ENCODE peak calls at places on chromosomes 1 and 21, in seven cellular contexts. T is lower lobe of right lung, S is fibroblast of mammary gland, R is mesendoderm, D is HFF-Myc, V is prostate gland, W is ovary. K is an unnamed sample.

GRCh38 chr1:181010789-181011188 is 11.9 kb downstream of the STX6 start:
- DNase-seq in T (no peak), S (no peak), R (peak; percentile 68), D (no peak), V (no peak), W (no peak), K (no peak)

GRCh38 chr1:13759072-13759471 is 59.1 kb downstream of the PRDM2 start:
- DNase-seq in T (no peak), S (no peak), R (peak; percentile 53), D (no peak), V (peak; percentile 80), W (no peak), K (no peak)

GRCh38 chr1:108117908-108118902 is 81.9 kb downstream of the SLC25A24 start:
- DNase-seq in T (no peak), S (no peak), R (no peak), D (peak; percentile 38), V (no peak), W (no peak), K (no peak)

GRCh38 chr1:46444466-46444865 is 45.2 kb upstream of the DMBX1 start:
- DNase-seq in T (no peak), S (no peak), R (no peak), D (no peak), V (no peak), W (no peak), K (no peak)

GRCh38 chr1:156245451-156246232 is 2.2 kb downstream of the PAQR6 start:
- DNase-seq in T (peak; percentile 59), S (no peak), R (no peak), D (no peak), V (no peak), W (no peak), K (no peak)

GRCh38 chr1:63969461-63969893 is 195.7 kb downstream of the ROR1 start:
- DNase-seq in T (no peak), S (no peak), R (no peak), D (no peak), V (no peak), W (no peak), K (no peak)

GRCh38 chr1:39926820-39927219 is 25.1 kb upstream of the MYCL start:
- DNase-seq in T (no peak), S (no peak), R (no peak), D (no peak), V (no peak), W (no peak), K (no peak)

GRCh38 chr1:74830736-74831135 is 97.8 kb downstream of the TYW3 start:
- DNase-seq in T (no peak), S (no peak), R (no peak), D (no peak), V (no peak), W (no peak), K (no peak)

GRCh38 chr1:156368889-156369684 is at the start of gene RHBG:
- DNase-seq in T (peak; percentile 79), S (no peak), R (peak; percentile 81), D (no peak), V (peak; percentile 57), W (peak; percentile 74), K (no peak)

GRCh38 chr1:71621785-71622184 is 541.0 kb upstream of the ZRANB2 start:
- DNase-seq in T (no peak), S (peak; percentile 91), R (no peak), D (no peak), V (no peak), W (no peak), K (peak; percentile 62)

GRCh38 chr1:11070876-11071275 is 11.1 kb upstream of the SRM start:
- DNase-seq in T (no peak), S (no peak), R (no peak), D (no peak), V (no peak), W (no peak), K (no peak)

GRCh38 chr1:71184410-71184809 is 103.6 kb upstream of the ZRANB2 start:
- DNase-seq in T (no peak), S (no peak), R (no peak), D (no peak), V (no peak), W (no peak), K (no peak)

GRCh38 chr1:26239936-26240335 is 5.9 kb downstream of the CEP85 start:
- DNase-seq in T (no peak), S (peak; percentile 5), R (no peak), D (no peak), V (no peak), W (no peak), K (no peak)

GRCh38 chr1:206415913-206416312 is 54.4 kb upstream of the IKBKE start:
- DNase-seq in T (no peak), S (no peak), R (no peak), D (no peak), V (no peak), W (no peak), K (no peak)

GRCh38 chr1:30728832-30729638 is 5.7 kb upstream of the MATN1 start:
- DNase-seq in T (no peak), S (no peak), R (no peak), D (no peak), V (no peak), W (no peak), K (no peak)

GRCh38 chr1:202074985-202075773 is 47.5 kb upstream of the GPR37L1 start:
- DNase-seq in T (no peak), S (no peak), R (no peak), D (no peak), V (no peak), W (no peak), K (no peak)

GRCh38 chr1:202656951-202657646 is 53.2 kb downstream of the SYT2 start:
- DNase-seq in T (no peak), S (peak; percentile 25), R (peak; percentile 93), D (peak; percentile 15), V (no peak), W (no peak), K (no peak)

GRCh38 chr1:56771717-56772116 is 47.5 kb downstream of the FYB2 start:
- DNase-seq in T (no peak), S (no peak), R (no peak), D (no peak), V (no peak), W (no peak), K (no peak)

GRCh38 chr21:42601656-42602055 is 51.8 kb upstream of the PDE9A start:
- DNase-seq in T (no peak), S (no peak), R (no peak), D (no peak), V (no peak), W (no peak), K (no peak)

GRCh38 chr1:108852541-108852940 is 4.4 kb downstream of the AKNAD1 start:
- DNase-seq in T (no peak), S (no peak), R (no peak), D (no peak), V (no peak), W (no peak), K (no peak)

GRCh38 chr21:34201001-34201400 is 127.6 kb downstream of the MRPS6 start:
- DNase-seq in T (no peak), S (no peak), R (no peak), D (no peak), V (no peak), W (no peak), K (no peak)

GRCh38 chr1:169944621-169945020 is 50.9 kb upstream of the SCYL3 start:
- DNase-seq in T (no peak), S (no peak), R (no peak), D (no peak), V (no peak), W (no peak), K (no peak)

GRCh38 chr1:29679316-29679715 is 443.0 kb downstream of the PTPRU start:
- DNase-seq in T (no peak), S (no peak), R (no peak), D (no peak), V (no peak), W (no peak), K (no peak)

GRCh38 chr1:22044690-22045420 is 7.7 kb upstream of the CDC42 start:
- DNase-seq in T (no peak), S (peak; percentile 79), R (no peak), D (no peak), V (no peak), W (no peak), K (peak; percentile 76)

GRCh38 chr1:186008920-186009737 is 274.9 kb downstream of the HMCN1 start:
- DNase-seq in T (no peak), S (peak; percentile 49), R (no peak), D (no peak), V (no peak), W (no peak), K (peak; percentile 63)

GRCh38 chr1:230381049-230381467 is 45.1 kb downstream of the PGBD5 start:
- DNase-seq in T (peak; percentile 55), S (no peak), R (no peak), D (no peak), V (peak; percentile 34), W (no peak), K (no peak)

GRCh38 chr21:35862969-35863368 is 197.4 kb downstream of the SETD4 start:
- DNase-seq in T (no peak), S (no peak), R (no peak), D (no peak), V (no peak), W (no peak), K (no peak)

GRCh38 chr21:35860181-35860869 is 200.0 kb downstream of the SETD4 start:
- DNase-seq in T (no peak), S (no peak), R (no peak), D (no peak), V (no peak), W (no peak), K (no peak)

GRCh38 chr21:35857082-35857481 is 203.2 kb downstream of the SETD4 start:
- DNase-seq in T (no peak), S (no peak), R (no peak), D (no peak), V (no peak), W (no peak), K (no peak)

GRCh38 chr21:35861656-35862055 is 198.7 kb downstream of the SETD4 start:
- DNase-seq in T (no peak), S (peak; percentile 75), R (no peak), D (peak; percentile 52), V (no peak), W (no peak), K (peak; percentile 47)

GRCh38 chr21:35859677-35860076 is 200.6 kb downstream of the SETD4 start:
- DNase-seq in T (no peak), S (no peak), R (no peak), D (no peak), V (no peak), W (no peak), K (no peak)
- H3K4me3 ChIP-seq in T (no peak overlapping the region), S (no peak overlapping the region), R (no peak overlapping the region), D (no peak overlapping the region), V (no peak overlapping the region), W (no peak overlapping the region), K (no peak overlapping the region)

GRCh38 chr21:37407719-37408455 is 41.3 kb downstream of the DYRK1A start:
- DNase-seq in T (no peak), S (peak; percentile 43), R (no peak), D (no peak), V (no peak), W (no peak), K (no peak)
- H3K4me3 ChIP-seq in T (no peak overlapping the region), S (no peak overlapping the region), R (no peak overlapping the region), D (no peak overlapping the region), V (no peak overlapping the region), W (no peak overlapping the region), K (no peak overlapping the region)

GRCh38 chr1:111452581-111452980 is 3.3 kb downstream of the ATP5PB start:
- DNase-seq in T (no peak), S (no peak), R (no peak), D (no peak), V (no peak), W (no peak), K (no peak)
- H3K4me3 ChIP-seq in T (no peak overlapping the region), S (no peak overlapping the region), R (no peak overlapping the region), D (no peak overlapping the region), V (no peak overlapping the region), W (no peak overlapping the region), K (no peak overlapping the region)

GRCh38 chr21:44728716-44729115 is 17.3 kb upstream of the TSPEAR start:
- DNase-seq in T (no peak), S (no peak), R (no peak), D (no peak), V (no peak), W (no peak), K (no peak)
- H3K4me3 ChIP-seq in T (no peak overlapping the region), S (no peak overlapping the region), R (no peak overlapping the region), D (no peak overlapping the region), V (no peak overlapping the region), W (no peak overlapping the region), K (no peak overlapping the region)